ENCODE peak calls at places on chromosomes 6 and 20, in ten cellular contexts. B, V, O, I, M, G, T, E, S and Z are unnamed samples.

GRCh38 chr6:47042238-47042843 is at the start of gene ADGRF1:
- DNase-seq in O (no peak), V (no peak), G (no peak), M (peak; percentile 91), S (no peak), I (no peak), B (no peak), T (no peak), E (no peak), Z (no peak)

GRCh38 chr20:37538003-37538402 is 10.3 kb upstream of the BLCAP start:
- DNase-seq in G (no peak), B (no peak), M (peak; percentile 86), I (no peak), V (no peak), O (no peak), T (no peak), S (no peak), E (no peak), Z (no peak)

GRCh38 chr6:106213660-106214276 is 111.8 kb downstream of the ATG5 start:
- DNase-seq in S (no peak), B (no peak), I (no peak), T (no peak), G (no peak), O (no peak), V (no peak), M (no peak), E (no peak), Z (no peak)

GRCh38 chr20:61757678-61758555 is 307.8 kb downstream of the TAF4 start:
- DNase-seq in I (no peak), E (no peak), B (no peak), G (no peak), S (peak; percentile 38), T (no peak), M (no peak), O (no peak), V (no peak), Z (no peak)

GRCh38 chr6:127023001-127023778 is 95.3 kb upstream of the RSPO3 start:
- DNase-seq in T (no peak), E (no peak), B (no peak), I (no peak), S (no peak), V (no peak), O (no peak), G (no peak), M (no peak), Z (no peak)

GRCh38 chr6:161660666-161661571 is 387.1 kb upstream of the AGPAT4 start:
- DNase-seq in E (peak; percentile 19), B (no peak), I (no peak), T (no peak), M (peak; percentile 14), V (no peak), S (no peak), G (no peak), O (no peak), Z (no peak)

GRCh38 chr6:33169286-33170175 is 22.7 kb downstream of the COL11A2 start:
- DNase-seq in S (no peak), V (no peak), G (no peak), E (no peak), T (no peak), B (no peak), O (no peak), I (no peak), M (no peak), Z (no peak)

GRCh38 chr20:24368253-24368652 is 101.2 kb upstream of the SYNDIG1 start:
- DNase-seq in G (no peak), V (no peak), T (no peak), O (no peak), I (no peak), M (no peak), E (no peak), B (no peak), S (no peak), Z (no peak)

GRCh38 chr6:49415358-49415757 is 47.7 kb downstream of the MMUT start:
- DNase-seq in E (no peak), O (no peak), T (no peak), S (no peak), G (no peak), M (peak; percentile 18), V (no peak), I (no peak), B (no peak), Z (no peak)

GRCh38 chr6:150528648-150529285 is 70.9 kb upstream of the PLEKHG1 start:
- DNase-seq in S (no peak), G (no peak), T (peak; percentile 40), E (peak; percentile 5), I (peak; percentile 63), O (no peak), B (peak; percentile 8), M (no peak), V (peak; percentile 52), Z (no peak)

GRCh38 chr6:56595490-56596122 is 47.1 kb downstream of the DST start:
- DNase-seq in O (peak; percentile 50), T (peak; percentile 22), E (peak; percentile 58), S (no peak), M (peak; percentile 37), B (peak; percentile 76), G (no peak), I (no peak), V (peak; percentile 60), Z (peak; percentile 15)
- TF ChIP-seq CTCF in O (peak; percentile 71), T (peak; percentile 57), E (peak; percentile 70), S (peak; percentile 59), M (peak; percentile 80), B (peak; percentile 61), G (peak; percentile 60), I (no peak), V (peak; percentile 57), Z (peak; percentile 67)

GRCh38 chr20:32894711-32895355 is 36.1 kb downstream of the EFCAB8 start:
- DNase-seq in S (no peak), M (no peak), G (no peak), V (no peak), I (no peak), B (no peak), T (no peak), E (no peak), O (no peak), Z (no peak)

GRCh38 chr20:32891926-32892660 is 33.4 kb downstream of the EFCAB8 start:
- DNase-seq in I (no peak), T (no peak), B (no peak), E (no peak), M (no peak), G (no peak), S (no peak), V (no peak), O (no peak), Z (no peak)

GRCh38 chr20:32893263-32893877 is 34.6 kb downstream of the EFCAB8 start:
- DNase-seq in M (no peak), B (no peak), G (no peak), V (no peak), E (no peak), T (no peak), S (no peak), I (no peak), O (no peak), Z (no peak)

GRCh38 chr20:32891491-32891890 is 32.8 kb downstream of the EFCAB8 start:
- DNase-seq in I (no peak), M (no peak), V (no peak), E (no peak), B (no peak), T (no peak), O (no peak), G (no peak), S (no peak), Z (no peak)

DNA sequence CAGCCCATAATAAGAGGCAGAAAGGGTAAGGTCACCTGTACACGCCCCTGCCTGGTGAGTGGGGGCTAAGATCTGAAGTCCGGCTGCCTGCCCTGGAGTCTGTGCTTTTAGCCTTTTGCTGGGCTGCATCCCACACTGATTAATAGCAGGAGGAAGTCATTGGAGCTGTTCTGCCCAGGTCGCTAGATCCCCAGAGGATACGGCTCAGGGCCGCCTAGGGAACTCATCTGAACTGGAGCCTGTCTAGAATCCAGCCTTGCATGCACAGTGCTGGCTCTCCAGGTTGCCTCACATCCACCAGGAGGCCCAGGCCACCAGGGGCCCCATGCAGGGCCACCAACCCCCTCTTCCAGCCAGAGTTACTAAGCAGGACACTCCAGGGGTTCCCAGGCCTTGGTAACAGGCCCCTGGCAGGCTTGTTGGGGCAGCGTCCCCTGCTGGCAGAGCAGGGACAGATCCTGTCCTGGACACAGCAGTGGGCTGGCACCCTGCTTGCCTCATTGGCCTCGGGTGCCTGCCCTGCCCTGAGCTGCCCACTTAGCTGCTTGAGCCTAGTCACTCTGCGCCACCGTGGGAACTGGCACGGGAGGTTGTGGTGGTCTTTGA is 35.3 kb downstream of the EFCAB8 start:
- DNase-seq in G (no peak), S (no peak), I (no peak), B (no peak), M (peak; percentile 6), T (no peak), O (peak; percentile 30), V (peak; percentile 63), E (peak; percentile 22), Z (no peak)
- TF ChIP-seq CTCF in G (peak; percentile 54), S (peak; percentile 26), I (no peak), B (peak; percentile 23), M (peak; percentile 55), T (no peak), O (peak; percentile 42), V (peak; percentile 52), E (peak; percentile 13), Z (peak; percentile 57)

DNA sequence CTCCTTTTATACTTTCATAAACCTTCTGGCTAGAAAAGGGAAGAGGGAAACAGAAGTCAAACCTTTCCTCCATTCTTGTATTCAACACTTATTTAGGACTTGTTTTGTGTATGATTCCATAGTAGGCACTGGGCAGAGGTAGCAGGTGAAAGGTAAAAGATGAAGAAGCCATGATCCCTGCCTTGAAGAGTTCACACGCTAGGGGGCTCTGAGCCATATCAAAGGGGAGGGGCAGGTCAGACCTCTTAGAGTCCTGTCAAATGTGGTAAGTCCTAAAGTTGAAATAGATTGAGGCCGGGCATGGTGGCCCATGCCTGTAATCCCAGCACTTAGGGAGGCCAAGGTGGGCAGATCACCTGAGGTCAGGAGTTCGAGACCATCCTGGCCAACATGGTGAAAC is 85.5 kb downstream of the NDUFAF5 start:
- DNase-seq in S (no peak), M (no peak), I (no peak), O (no peak), E (no peak), G (no peak), V (no peak), T (no peak), B (no peak), Z (no peak)
- TF ChIP-seq CTCF in S (no peak), M (no peak), I (no peak), O (no peak), E (no peak), G (no peak), V (no peak), T (no peak), B (no peak), Z (peak; percentile 32)

GRCh38 chr6:26249959-26250805 is 114.8 kb upstream of the BTN3A2 start:
- DNase-seq in M (peak; percentile 79), V (peak; percentile 73), I (peak; percentile 89), B (peak; percentile 87), S (peak; percentile 71), E (peak; percentile 84), O (no peak), G (no peak), T (peak; percentile 82), Z (peak; percentile 55)
- TF ChIP-seq CTCF in M (peak; percentile 28), V (peak; percentile 41), I (peak; percentile 31), B (peak; percentile 28), S (peak; percentile 30), E (peak; percentile 43), O (peak; percentile 24), G (peak; percentile 50), T (peak; percentile 47), Z (peak; percentile 61)